ENCODE peak calls at places on chromosome 3, in seven cellular contexts. U is stimulated activated CD8-positive, alpha-beta memory T cell treated with anti-CD3 and anti-CD28 coated beads, Interleukin-15, amount 100 ng/mL, for 1 hour; D is cardiac muscle cell; F is Peyer's patch; Y is IMR-90; T is NCI-H1092 treated with DMSO at 0.1 percent for 48 hours; X is T follicular helper cell. C is an unnamed sample.

GRCh38 chr3:41863024-41863423 is 98.9 kb downstream of the ULK4 start:
- DNase-seq in U (no peak), D (no peak), F (no peak), Y (no peak), T (no peak), X (no peak), C (no peak)

GRCh38 chr3:158703566-158703965 is 28.7 kb downstream of the RARRES1 start:
- DNase-seq in U (no peak), D (no peak), F (no peak), Y (peak), T (no peak), X (no peak), C (no peak)

GRCh38 chr3:155232605-155233004 is 60.9 kb downstream of the STRIT1 start:
- DNase-seq in U (no peak), D (no peak), F (no peak), Y (peak), T (no peak), X (no peak), C (peak)

GRCh38 chr3:126179825-126180476 is 435 bp downstream of the ALDH1L1 start:
- DNase-seq in U (no peak), D (peak), F (no peak), Y (no peak), T (no peak), X (no peak), C (peak)

GRCh38 chr3:128804017-128804816 is 75.2 kb upstream of the ACAD9 start:
- DNase-seq in U (no peak), D (no peak), F (peak), Y (peak), T (no peak), X (peak), C (no peak)

GRCh38 chr3:131388400-131388799 is 6.8 kb downstream of the NUDT16 start:
- DNase-seq in U (no peak), D (no peak), F (no peak), Y (no peak), T (no peak), X (no peak), C (no peak)

GRCh38 chr3:173632945-173633344 is 235.4 kb downstream of the NLGN1 start:
- DNase-seq in U (no peak), D (no peak), F (no peak), Y (no peak), T (no peak), X (no peak), C (no peak)

GRCh38 chr3:40043444-40043755 is 234.0 kb downstream of the MYRIP start:
- DNase-seq in U (no peak), D (no peak), F (no peak), Y (no peak), T (peak), X (no peak), C (peak)

GRCh38 chr3:146493761-146494160 is 24.4 kb upstream of the PLSCR2 start:
- DNase-seq in U (no peak), D (no peak), F (no peak), Y (peak), T (no peak), X (no peak), C (no peak)

C was measured in pancreas.